ENCODE peak calls at places on chromosome 3, in seven cellular contexts. T, B, P, S, V, C and W are unnamed samples. For H3K36me3, the result is how much of the 10 kb centered on the place peaks cover.

GRCh38 chr3:143331336-143331735 is 211.8 kb downstream of the CHST2 start:
- DNase-seq in T (peak), B (no peak), P (no peak), S (no peak), V (no peak), C (no peak), W (no peak)

GRCh38 chr3:125357032-125357658 is 18.0 kb downstream of the ZNF148 start:
- DNase-seq in T (peak), B (peak), P (peak), S (peak), V (no peak), C (peak), W (no peak)

GRCh38 chr3:64489361-64490044 is 198.3 kb downstream of the ADAMTS9 start:
- DNase-seq in T (no peak), B (peak), P (no peak), S (peak), V (no peak), C (no peak), W (peak)

GRCh38 chr3:165643433-165643824 is 193.8 kb downstream of the BCHE start:
- DNase-seq in T (peak), B (no peak), P (no peak), S (no peak), V (no peak), C (peak), W (peak)

GRCh38 chr3:64084640-64085039 is 61.3 kb upstream of the PSMD6 start:
- DNase-seq in T (peak), B (no peak), P (no peak), S (no peak), V (no peak), C (peak), W (peak)

GRCh38 chr3:9794400-9794799 is 1.5 kb downstream of the ARPC4 start:
- DNase-seq in T (no peak), B (no peak), P (no peak), S (no peak), V (no peak), C (no peak), W (no peak)

GRCh38 chr3:39122811-39123210 is 15.3 kb downstream of the TTC21A start:
- DNase-seq in T (no peak), B (no peak), P (no peak), S (no peak), V (no peak), C (no peak), W (no peak)

GRCh38 chr3:156688849-156689452 is 14.6 kb downstream of the TIPARP start:
- DNase-seq in T (no peak), B (no peak), P (no peak), S (no peak), V (no peak), C (no peak), W (no peak)

GRCh38 chr3:152961323-152961722 is 126.4 kb downstream of the P2RY1 start:
- DNase-seq in T (no peak), B (peak), P (no peak), S (peak), V (no peak), C (peak), W (no peak)

GRCh38 chr3:105837143-105837740 is 31.6 kb downstream of the CBLB start:
- DNase-seq in T (no peak), B (no peak), P (no peak), S (no peak), V (no peak), C (no peak), W (no peak)
- H3K4me3 ChIP-seq in T (no peak), B (no peak), P (no peak), S (no peak), V (no peak), C (no peak), W (no peak)

GRCh38 chr3:16248556-16248955 is 16.2 kb downstream of the DPH3 start:
- DNase-seq in T (no peak), B (no peak), P (no peak), S (no peak), V (no peak), C (no peak), W (no peak)
- TF ChIP-seq CTCF in T (no peak), B (no peak), P (no peak), S (no peak), V (no peak), C (no peak), W (no peak)

DNA sequence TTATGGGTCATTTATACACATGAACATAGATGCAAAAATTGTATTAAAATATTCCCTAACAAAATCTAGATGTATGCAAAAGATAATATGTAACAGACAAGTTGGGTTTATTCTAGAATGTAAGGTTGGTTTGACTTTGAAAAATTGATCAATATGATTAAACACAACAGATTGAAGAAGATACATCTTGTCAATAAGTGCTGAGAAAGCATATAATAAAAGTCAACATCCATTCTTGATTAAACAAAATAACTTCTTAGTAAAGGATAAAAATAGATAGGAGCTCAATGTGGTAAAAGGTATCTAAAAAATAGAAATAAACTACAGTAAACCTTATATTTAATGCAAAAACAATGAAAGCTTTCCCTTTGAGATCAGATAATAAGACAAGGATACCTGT is 38.3 kb downstream of the CCDC39 start:
- DNase-seq in T (no peak), B (no peak), P (no peak), S (no peak), V (no peak), C (no peak), W (no peak)
- H3K36me3 ChIP-seq in T (under half), B (under half), P (under half), S (under half), V (under half), C (under half), W (under half)

DNA sequence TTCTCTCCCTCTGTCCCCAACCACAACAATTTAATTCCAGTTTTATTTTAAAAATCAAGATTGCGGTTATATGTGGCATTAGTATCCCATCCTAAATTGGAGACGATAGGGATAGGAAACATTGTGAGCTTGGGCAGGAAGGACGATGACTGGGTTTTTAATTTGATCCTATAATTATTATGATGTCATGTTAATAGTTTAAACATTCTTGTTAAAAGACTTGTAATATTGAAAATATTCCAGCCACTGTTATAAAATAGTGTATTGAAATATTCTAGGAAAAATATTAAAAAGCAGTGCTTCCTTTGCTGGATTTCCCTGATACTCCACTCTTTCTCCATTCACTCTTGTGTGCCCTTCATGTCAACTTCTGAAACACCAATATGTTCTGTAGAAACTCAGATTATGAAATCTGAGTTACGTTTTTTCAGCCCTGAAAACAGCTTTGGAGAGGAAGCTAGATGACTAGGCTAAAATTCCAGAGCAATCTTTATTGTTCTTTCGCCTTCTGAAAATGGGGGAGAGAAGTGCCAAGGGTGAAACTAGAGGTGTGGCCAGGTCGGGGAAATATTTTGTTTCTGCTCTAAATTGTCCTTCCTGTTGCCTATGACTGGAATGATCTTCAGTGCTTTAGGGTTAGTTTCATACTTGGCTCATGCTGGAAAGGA is 46.1 kb upstream of the MAP3K13 start:
- DNase-seq in T (peak), B (no peak), P (no peak), S (no peak), V (no peak), C (peak), W (no peak)
- H3K4me3 ChIP-seq in T (no peak), B (no peak), P (no peak), S (no peak), V (no peak), C (no peak), W (no peak)